ENCODE peak calls at places on chromosomes 6 and 20, in six cellular contexts. H is HFF-Myc; T is hypothalamus; B is frontal cortex; C is DMS 273 treated with DMSO at 0.1 percent for 48 hours; P is CD4-positive, alpha-beta T cell. N is an unnamed sample.

GRCh38 chr20:52924411-52925271 is 47.5 kb upstream of the TSHZ2 start:
- DNase-seq in H (no peak), T (no peak), B (no peak), C (no peak), P (no peak), N (no peak)

GRCh38 chr6:12058164-12058926 is 46.2 kb downstream of the HIVEP1 start:
- DNase-seq in H (no peak), T (no peak), B (no peak), C (no peak), P (no peak), N (no peak)

GRCh38 chr6:102022803-102023202 is 629.3 kb downstream of the GRIK2 start:
- DNase-seq in H (no peak), T (no peak), B (no peak), C (no peak), P (no peak), N (no peak)

GRCh38 chr6:35267897-35268296 is 8.4 kb downstream of the ZNF76 start:
- DNase-seq in H (no peak), T (no peak), B (no peak), C (no peak), P (no peak), N (no peak)

GRCh38 chr6:157376706-157377230 is 4.2 kb upstream of the ZDHHC14 start:
- DNase-seq in H (no peak), T (no peak), B (no peak), C (peak; percentile 67), P (no peak), N (no peak)

GRCh38 chr6:161133973-161134372 is 139.9 kb downstream of the AGPAT4 start:
- DNase-seq in H (no peak), T (no peak), B (no peak), C (no peak), P (no peak), N (no peak)

GRCh38 chr6:39543950-39544349 is 181.3 kb downstream of the KIF6 start:
- DNase-seq in H (no peak), T (no peak), B (no peak), C (no peak), P (no peak), N (no peak)

GRCh38 chr6:110537208-110538123 is 61.1 kb upstream of the SLC22A16 start:
- DNase-seq in H (peak; percentile 84), T (no peak), B (no peak), C (peak; percentile 2), P (no peak), N (no peak)

GRCh38 chr20:63177134-63177784 is 38.7 kb downstream of the YTHDF1 start:
- DNase-seq in H (no peak), T (no peak), B (peak; percentile 64), C (no peak), P (no peak), N (peak; percentile 56)

GRCh38 chr6:39313526-39314272 is 520 bp downstream of the KCNK17 start:
- DNase-seq in H (no peak), T (no peak), B (no peak), C (no peak), P (no peak), N (peak; percentile 2)